ENCODE peak calls at places on chromosomes 13 and 19, in ten cellular contexts. F is right atrium auricular region, M is upper lobe of right lung, G is stomach, Q is astrocyte, A is left ventricle myocardium inferior, Y is heart right ventricle, I is psoas muscle, Z is tibial artery, O is GM23338. H is an unnamed sample.

GRCh38 chr19:1259206-1259872 is 9.8 kb upstream of the CIRBP start:
- DNase-seq in F (no peak), M (peak; percentile 88), G (peak; percentile 72), Q (no peak), A (peak; percentile 85), Y (peak; percentile 85), I (peak; percentile 78), Z (peak; percentile 87), O (peak; percentile 81), H (no peak)

GRCh38 chr19:57389730-57390598 is at the start of gene ZNF548:
- DNase-seq in F (peak; percentile 99), M (peak; percentile 97), G (peak; percentile 95), Q (peak; percentile 99), A (peak; percentile 96), Y (peak; percentile 95), I (peak; percentile 97), Z (peak; percentile 98), O (peak; percentile 99), H (peak; percentile 98)

GRCh38 chr19:18023596-18024212 is 15.7 kb downstream of the ARRDC2 start:
- DNase-seq in F (peak; percentile 96), M (peak; percentile 92), G (peak; percentile 64), Q (no peak), A (peak; percentile 92), Y (peak; percentile 87), I (peak; percentile 87), Z (peak; percentile 94), O (no peak), H (peak; percentile 92)

GRCh38 chr13:44416297-44416696 is 42.7 kb downstream of the SERP2 start:
- DNase-seq in F (no peak), M (no peak), G (no peak), Q (no peak), A (no peak), Y (no peak), I (no peak), Z (no peak), O (no peak), H (no peak)

GRCh38 chr13:54383604-54384003 is 1355.0 kb downstream of the OLFM4 start:
- DNase-seq in F (no peak), M (no peak), G (no peak), Q (no peak), A (no peak), Y (no peak), I (no peak), Z (no peak), O (peak; percentile 30), H (no peak)

GRCh38 chr19:54390942-54391577 is 24.2 kb upstream of the TTYH1 start:
- DNase-seq in F (no peak), M (no peak), G (peak; percentile 39), Q (peak; percentile 31), A (no peak), Y (no peak), I (no peak), Z (no peak), O (peak; percentile 94), H (no peak)

GRCh38 chr19:40457953-40458596 is 7.5 kb downstream of the BLVRB start:
- DNase-seq in F (no peak), M (no peak), G (no peak), Q (no peak), A (no peak), Y (no peak), I (no peak), Z (no peak), O (no peak), H (no peak)

GRCh38 chr19:57664269-57665127 is 4.2 kb upstream of the ZSCAN4 start:
- DNase-seq in F (peak; percentile 60), M (peak; percentile 65), G (peak; percentile 31), Q (peak; percentile 27), A (peak; percentile 66), Y (peak; percentile 68), I (peak; percentile 59), Z (peak; percentile 67), O (peak; percentile 71), H (no peak)

GRCh38 chr13:42379241-42379640 is 107.3 kb downstream of the AKAP11 start:
- DNase-seq in F (no peak), M (no peak), G (no peak), Q (no peak), A (no peak), Y (no peak), I (no peak), Z (no peak), O (no peak), H (no peak)

GRCh38 chr13:49521216-49521615 is 25.5 kb downstream of the PHF11 start:
- DNase-seq in F (no peak), M (no peak), G (no peak), Q (no peak), A (no peak), Y (no peak), I (no peak), Z (no peak), O (no peak), H (no peak)

GRCh38 chr13:49512578-49512977 is 16.8 kb downstream of the PHF11 start:
- DNase-seq in F (no peak), M (no peak), G (no peak), Q (no peak), A (no peak), Y (no peak), I (no peak), Z (no peak), O (no peak), H (no peak)

GRCh38 chr13:49516467-49516866 is 20.7 kb downstream of the PHF11 start:
- DNase-seq in F (no peak), M (no peak), G (no peak), Q (no peak), A (no peak), Y (peak; percentile 34), I (no peak), Z (no peak), O (no peak), H (no peak)

GRCh38 chr13:49517461-49517860 is 21.7 kb downstream of the PHF11 start:
- DNase-seq in F (no peak), M (no peak), G (no peak), Q (no peak), A (no peak), Y (peak; percentile 21), I (no peak), Z (no peak), O (peak; percentile 36), H (no peak)
- TF ChIP-seq CTCF in F (no peak), M (peak; percentile 35), G (no peak), Q (peak; percentile 44), A (peak; percentile 45), Y (peak; percentile 16), I (no peak), Z (no peak), O (peak; percentile 47), H (no peak)

DNA sequence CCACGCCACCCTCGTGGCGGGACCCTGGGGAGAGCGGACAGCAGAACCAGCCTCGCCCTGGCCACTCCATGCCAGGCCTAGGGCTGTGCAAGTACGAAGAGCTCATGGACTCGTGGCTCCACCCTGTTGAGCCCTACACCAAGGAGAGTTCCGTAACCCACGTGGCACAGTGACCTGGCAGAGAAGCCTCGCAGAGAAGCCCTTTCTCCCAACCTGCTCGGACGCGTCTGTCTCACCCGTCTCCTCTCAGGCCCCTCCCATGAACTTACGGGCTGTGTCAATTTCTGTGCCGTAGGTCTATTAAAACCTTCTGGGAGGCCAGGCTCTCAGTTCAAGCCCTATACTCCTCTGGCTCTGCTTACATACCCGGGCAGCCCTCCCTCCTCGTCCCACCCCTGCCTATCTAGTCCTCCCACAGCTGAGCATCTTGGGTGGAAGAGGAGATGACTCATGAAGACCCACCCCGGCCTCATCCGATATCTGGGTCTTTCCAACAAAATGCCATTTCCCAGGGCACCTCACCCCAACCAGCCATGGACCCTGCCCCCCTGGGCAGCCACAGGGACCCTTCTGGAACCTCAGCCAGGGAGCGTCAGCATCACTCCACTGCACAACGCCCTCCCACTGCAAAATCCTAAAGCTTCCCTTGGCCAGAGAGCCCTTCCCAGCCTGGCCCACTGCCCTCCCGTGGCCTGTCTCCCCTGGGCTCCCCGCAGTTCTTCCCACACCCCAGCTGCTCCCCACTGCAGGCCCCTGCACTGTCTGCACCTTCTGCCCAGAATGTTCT is 2.4 kb downstream of the UBXN6 start:
- DNase-seq in F (no peak), M (no peak), G (no peak), Q (no peak), A (no peak), Y (no peak), I (peak; percentile 52), Z (no peak), O (no peak), H (peak; percentile 59)
- H3K4me3 ChIP-seq in F (peak overlapping the region; percentile 14), M (no peak overlapping the region), G (peak overlapping the region; percentile 22), Q (peak overlapping the region; percentile 90), A (peak overlapping the region; percentile 80), Y (no peak overlapping the region), I (peak overlapping the region; percentile 74), Z (no peak overlapping the region), O (no peak overlapping the region), H (peak overlapping the region; percentile 6)

DNA sequence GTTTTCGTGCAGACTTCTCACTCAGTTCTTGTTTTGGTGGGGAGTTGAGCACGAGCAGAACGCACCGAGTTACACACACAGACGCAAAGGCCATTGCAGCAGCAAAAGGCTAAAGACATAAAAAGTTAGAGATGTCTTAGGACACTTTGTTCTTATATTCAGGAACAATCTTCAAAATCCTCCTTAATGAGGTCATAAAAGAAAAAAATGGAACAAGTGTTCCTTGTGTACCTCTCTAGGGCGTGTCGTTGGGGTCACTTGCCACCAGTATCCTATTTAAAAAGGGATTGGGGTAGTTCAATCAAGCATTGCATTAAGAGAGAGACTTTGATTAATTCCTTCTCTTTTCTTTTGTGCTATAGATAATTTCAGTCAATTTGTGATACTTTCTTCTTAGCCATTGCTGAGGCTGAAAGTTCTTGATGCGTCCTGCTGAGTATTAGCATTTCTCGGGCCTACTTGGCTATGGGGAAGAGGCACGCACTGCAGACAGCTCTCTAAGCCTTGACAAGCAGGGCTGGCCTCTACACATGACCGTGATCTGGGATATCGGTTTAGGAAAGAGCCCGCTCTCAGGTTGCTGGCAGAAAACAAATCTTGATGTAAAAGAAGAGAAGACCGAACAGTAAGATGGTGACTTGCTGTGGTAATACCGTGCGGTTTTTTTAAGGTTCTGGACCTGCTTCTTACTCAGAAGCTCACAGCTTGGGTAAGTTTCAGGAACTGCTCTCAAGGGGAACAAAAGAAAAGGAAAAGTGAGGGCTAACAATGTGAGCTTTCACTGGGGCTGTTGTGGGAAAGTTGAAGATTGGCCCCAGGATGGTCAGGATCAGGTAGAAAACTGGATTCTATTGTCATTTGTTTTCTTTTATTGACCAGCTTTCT is 223.6 kb downstream of the TM9SF2 start:
- DNase-seq in F (no peak), M (no peak), G (no peak), Q (no peak), A (no peak), Y (no peak), I (no peak), Z (no peak), O (no peak), H (no peak)
- H3K4me1 ChIP-seq in F (no peaks in the 10 kb centered on the region), M (no peaks in the 10 kb centered on the region), G (no peaks in the 10 kb centered on the region), Q (peaks cover 4% of the 10 kb centered on the region), A (peaks cover 3% of the 10 kb centered on the region), Y (no peaks in the 10 kb centered on the region), I (no peaks in the 10 kb centered on the region), Z (no peaks in the 10 kb centered on the region), O (peaks cover 57% of the 10 kb centered on the region), H (peaks cover 7% of the 10 kb centered on the region)

DNA sequence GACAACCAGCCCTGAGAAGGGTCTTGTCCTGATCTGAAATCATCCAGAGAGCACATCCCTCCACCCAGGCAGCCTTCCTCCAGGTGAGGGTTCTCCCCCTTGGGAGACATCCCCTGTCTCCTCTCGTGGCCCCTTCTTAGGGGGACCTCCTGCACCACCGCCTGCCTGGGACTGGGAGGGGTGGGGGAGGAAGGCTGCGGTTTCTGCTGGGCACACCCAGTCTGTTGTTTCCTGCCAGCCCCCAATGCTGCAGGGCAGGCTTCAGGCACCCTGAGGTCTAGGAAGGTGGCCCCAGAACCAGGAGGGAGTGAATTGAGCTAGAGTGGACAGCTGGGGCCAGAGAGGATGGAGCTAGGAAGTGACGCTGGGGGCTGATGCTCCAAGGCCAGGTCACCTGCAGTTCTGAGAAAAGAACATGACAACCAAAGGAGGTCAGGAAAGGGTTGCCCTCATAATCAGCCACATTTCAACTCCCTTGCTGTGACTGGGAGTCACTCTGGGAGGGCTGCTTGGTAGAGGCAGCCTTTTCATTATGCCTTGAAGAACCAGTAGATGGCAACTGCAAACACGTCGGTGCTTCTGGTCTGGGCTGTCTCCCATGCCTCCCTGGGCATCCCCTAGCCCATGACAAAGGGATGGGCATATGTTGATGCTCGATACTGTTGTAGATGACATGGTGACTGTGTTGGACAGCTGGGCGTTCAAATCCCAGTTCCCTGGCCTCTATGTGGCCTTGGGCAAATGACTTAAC is 1.4 kb downstream of the ARHGEF18 start:
- DNase-seq in F (no peak), M (peak; percentile 65), G (no peak), Q (no peak), A (no peak), Y (no peak), I (no peak), Z (peak; percentile 43), O (no peak), H (no peak)
- TF ChIP-seq CTCF in F (no peak), M (no peak), G (no peak), Q (no peak), A (no peak), Y (no peak), I (no peak), Z (no peak), O (no peak), H (no peak)

H was measured in gastrocnemius medialis.